ENCODE peak calls at places on chromosomes 1 and 21, in six cellular contexts. T, K, E, I, R and W are unnamed samples. For H3K9me3, the result is how much of the 10 kb centered on the place peaks cover.

GRCh38 chr1:149885364-149886111 is 13.8 kb upstream of the BOLA1 start:
- DNase-seq in T (peak), K (peak), E (peak), I (peak), R (peak), W (peak)

GRCh38 chr1:59263116-59263515 is 33.8 kb upstream of the FGGY start:
- DNase-seq in T (no peak), K (no peak), E (no peak), I (no peak), R (no peak), W (no peak)

GRCh38 chr1:223225481-223225880 is 82.4 kb upstream of the TLR5 start:
- DNase-seq in T (no peak), K (peak), E (no peak), I (no peak), R (no peak), W (no peak)

GRCh38 chr21:37915941-37916794 is at the start of gene KCNJ6:
- DNase-seq in T (peak), K (no peak), E (no peak), I (no peak), R (peak), W (peak)

GRCh38 chr21:35940074-35940927 is 120.0 kb downstream of the SETD4 start:
- DNase-seq in T (peak), K (no peak), E (no peak), I (no peak), R (peak), W (peak)

GRCh38 chr1:35573198-35573775 is at the start of gene TFAP2E:
- DNase-seq in T (peak), K (no peak), E (no peak), I (no peak), R (peak), W (no peak)

GRCh38 chr1:170267317-170267716 is 121.6 kb downstream of the NTMT2 start:
- DNase-seq in T (peak), K (no peak), E (no peak), I (no peak), R (no peak), W (no peak)

GRCh38 chr1:177256153-177256814 is 85.5 kb downstream of the BRINP2 start:
- DNase-seq in T (peak), K (no peak), E (no peak), I (no peak), R (peak), W (peak)

GRCh38 chr1:93672069-93672468 is 9.6 kb downstream of the BCAR3 start:
- DNase-seq in T (peak), K (no peak), E (no peak), I (no peak), R (peak), W (peak)

GRCh38 chr1:209455133-209455532 is 128.4 kb upstream of the CAMK1G start:
- DNase-seq in T (no peak), K (no peak), E (no peak), I (no peak), R (no peak), W (no peak)

GRCh38 chr1:228018125-228018398 is 11.3 kb downstream of the WNT3A start:
- DNase-seq in T (no peak), K (no peak), E (no peak), I (no peak), R (no peak), W (no peak)

GRCh38 chr1:201946224-201946908 is at the start of gene LMOD1:
- DNase-seq in T (peak), K (no peak), E (no peak), I (no peak), R (no peak), W (peak)

GRCh38 chr1:226457307-226457712 is 49.4 kb upstream of the PARP1 start:
- DNase-seq in T (no peak), K (peak), E (no peak), I (peak), R (peak), W (no peak)

DNA sequence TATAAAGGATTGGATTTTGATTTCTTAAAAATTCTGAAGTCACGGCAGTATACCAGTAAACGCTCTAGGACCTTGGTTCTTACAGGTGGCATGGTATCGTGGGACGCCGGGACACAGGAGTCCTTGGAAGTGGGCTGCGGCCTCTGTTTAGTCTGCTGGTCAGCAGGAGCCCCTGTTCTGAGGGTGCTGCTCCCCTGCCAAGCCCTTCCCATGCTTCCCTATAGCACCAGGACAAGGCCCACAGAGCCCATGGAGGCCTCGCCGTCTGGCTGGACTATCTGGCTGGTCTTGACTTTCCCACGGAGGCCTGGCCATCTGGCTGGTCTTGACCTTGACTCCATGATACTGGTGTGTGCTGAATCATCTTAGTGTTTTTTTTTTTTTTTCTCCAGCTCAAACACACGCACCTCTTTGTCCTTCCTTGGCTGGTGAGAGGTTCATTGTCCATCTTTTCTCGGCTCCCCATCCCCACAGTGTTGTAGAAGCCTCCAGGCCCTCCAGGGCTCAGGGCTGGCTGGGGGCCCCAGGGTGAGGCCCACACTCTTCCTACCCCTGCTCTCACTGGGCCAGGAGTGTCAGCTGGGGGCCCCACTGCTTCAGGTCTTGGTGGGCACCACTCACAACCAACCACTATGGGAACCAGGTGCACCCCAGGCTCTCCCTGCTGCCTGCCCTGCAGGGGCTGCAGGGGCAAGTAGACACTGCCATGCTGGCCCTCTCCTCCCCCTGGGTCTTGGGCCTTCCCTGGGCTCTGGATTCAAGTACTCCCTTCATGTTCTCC is 16.5 kb upstream of the TTC34 start:
- DNase-seq in T (no peak), K (no peak), E (no peak), I (no peak), R (no peak), W (peak)
- H3K9me3 ChIP-seq in T (under half), K (under half), E (under half), I (under half), R (under half), W (under half)

DNA sequence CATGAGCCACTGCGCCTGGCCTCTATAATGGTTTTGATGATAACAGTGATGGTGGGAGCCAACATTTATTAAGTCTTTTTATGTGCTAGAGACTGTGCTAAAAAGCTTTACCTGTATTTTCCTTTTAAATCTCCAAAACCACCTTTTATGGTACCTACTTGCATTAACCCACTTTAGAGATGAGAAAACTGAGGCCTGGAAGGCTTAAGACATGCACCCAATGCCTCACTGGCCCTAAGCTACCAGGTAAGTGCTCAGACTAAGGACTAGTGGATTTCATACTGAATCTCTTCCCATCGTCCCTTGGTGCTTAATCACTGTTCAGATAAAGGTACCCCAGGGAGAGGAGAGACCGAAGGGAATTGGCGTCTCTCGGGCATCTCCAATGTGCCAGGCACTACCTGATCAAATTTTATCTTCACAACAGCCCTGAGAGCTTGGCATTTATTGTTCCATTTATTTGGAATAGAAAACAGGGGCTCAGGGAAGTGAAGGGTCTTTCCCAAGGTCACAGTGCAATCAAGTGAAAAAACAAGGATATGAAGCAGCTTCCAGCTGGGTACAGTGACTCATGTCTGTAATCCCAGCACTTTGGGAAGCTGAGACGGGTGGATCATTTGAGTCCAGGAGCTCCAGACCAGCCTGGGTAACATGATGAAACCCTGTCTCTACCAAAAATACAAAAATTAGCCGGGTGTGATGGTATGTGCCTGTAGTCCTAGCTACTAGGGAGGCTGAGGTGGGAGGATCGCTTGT is 84.2 kb downstream of the LACTBL1 start:
- DNase-seq in T (peak), K (no peak), E (no peak), I (no peak), R (no peak), W (no peak)
- H3K9me3 ChIP-seq in T (under half), K (under half), E (under half), I (under half), R (under half), W (under half)

GRCh38 chr1:4980211-4980610 is 325.8 kb downstream of the AJAP1 start:
- DNase-seq in T (no peak), K (no peak), E (no peak), I (no peak), R (no peak), W (no peak)
- H3K9me3 ChIP-seq in T (under half), K (under half), E (under half), I (under half), R (under half), W (under half)

GRCh38 chr1:239261521-239261920 is 124.8 kb upstream of the CHRM3 start:
- DNase-seq in T (no peak), K (no peak), E (no peak), I (no peak), R (no peak), W (no peak)
- H3K9me3 ChIP-seq in T (under half), K (under half), E (under half), I (under half), R (under half), W (under half)

GRCh38 chr1:245485996-245486395 is 331.2 kb downstream of the KIF26B start:
- DNase-seq in T (peak), K (no peak), E (no peak), I (no peak), R (no peak), W (no peak)
- H3K9me3 ChIP-seq in T (under half), K (under half), E (under half), I (under half), R (under half), W (under half)